ENCODE peak calls at places on chromosomes 6 and 20, in four cellular contexts. X is HepG2, C is K562, Z is GM12878. U is an unnamed sample.

GRCh38 chr6:3601570-3601969 is 144.7 kb upstream of the SLC22A23 start:
- DNase-seq in X (no peak), C (no peak), Z (no peak), U (no peak)

GRCh38 chr6:111823831-111824607 is 49.2 kb downstream of the FYN start:
- DNase-seq in X (peak; percentile 80), C (no peak), Z (no peak), U (no peak)

GRCh38 chr6:150256618-150257272 is 112.1 kb upstream of the IYD start:
- DNase-seq in X (no peak), C (no peak), Z (no peak), U (no peak)

GRCh38 chr20:58408603-58409246 is 19.7 kb downstream of the VAPB start:
- DNase-seq in X (peak; percentile 88), C (no peak), Z (no peak), U (no peak)

GRCh38 chr6:72248621-72249020 is 362.3 kb downstream of the RIMS1 start:
- DNase-seq in X (no peak), C (no peak), Z (no peak), U (no peak)

GRCh38 chr6:162056745-162057144 is 670.8 kb downstream of the PRKN start:
- DNase-seq in X (peak; percentile 51), C (no peak), Z (no peak), U (peak; percentile 11)

GRCh38 chr20:17875106-17875980 is 93.3 kb downstream of the SNX5 start:
- DNase-seq in X (peak; percentile 92), C (no peak), Z (no peak), U (no peak)

GRCh38 chr20:45886590-45887345 is 654 bp downstream of the SPATA25 start:
- DNase-seq in X (no peak), C (no peak), Z (no peak), U (no peak)

GRCh38 chr6:151359486-151359885 is 31.9 kb downstream of the ZBTB2 start:
- DNase-seq in X (no peak), C (no peak), Z (no peak), U (no peak)

GRCh38 chr20:17226410-17227198 is at the start of gene PCSK2:
- DNase-seq in X (no peak), C (peak; percentile 27), Z (no peak), U (peak; percentile 71)

GRCh38 chr6:37791156-37791919 is 28.2 kb upstream of the ZFAND3 start:
- DNase-seq in X (peak; percentile 98), C (peak; percentile 96), Z (peak; percentile 53), U (peak; percentile 93)

GRCh38 chr6:37785002-37785687 is 34.4 kb upstream of the ZFAND3 start:
- DNase-seq in X (no peak), C (no peak), Z (no peak), U (no peak)

GRCh38 chr6:37787216-37787615 is 32.3 kb upstream of the ZFAND3 start:
- DNase-seq in X (no peak), C (no peak), Z (no peak), U (no peak)

GRCh38 chr6:37785688-37786270 is 33.7 kb upstream of the ZFAND3 start:
- DNase-seq in X (no peak), C (no peak), Z (no peak), U (no peak)

GRCh38 chr6:37788259-37788658 is 31.3 kb upstream of the ZFAND3 start:
- DNase-seq in X (no peak), C (no peak), Z (no peak), U (no peak)
- TF ChIP-seq TARDBP in X (no peak), C (no peak), Z (no peak), U (no peak)

DNA sequence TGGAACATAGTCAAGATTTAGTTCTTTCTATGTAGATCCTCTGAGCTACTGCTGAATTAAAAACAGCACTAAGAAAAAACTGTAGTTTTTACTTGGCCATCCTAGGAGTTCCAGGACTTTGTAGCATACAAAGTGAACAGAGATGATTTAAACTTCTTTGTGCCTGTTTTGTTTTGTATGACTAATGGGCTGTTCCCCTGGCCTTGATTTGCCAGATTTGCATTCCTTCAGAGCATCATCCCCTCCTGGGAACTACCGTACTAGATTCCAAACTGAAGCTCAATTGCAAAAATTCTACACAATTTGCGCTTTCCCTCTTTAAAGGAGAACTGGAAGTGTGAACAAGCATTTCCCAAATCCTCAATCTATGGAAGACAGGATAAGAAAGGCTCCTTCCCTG is 23.1 kb downstream of the ACOT13 start:
- DNase-seq in X (no peak), C (no peak), Z (no peak), U (no peak)
- TF ChIP-seq BHLHE40 in X (no peak), C (no peak), Z (no peak), U (no peak)

GRCh38 chr6:37818536-37819176 is 871 bp upstream of the ZFAND3 start:
- DNase-seq in X (peak; percentile 96), C (peak; percentile 99), Z (no peak), U (peak; percentile 95)
- TF ChIP-seq FOXK2 in X (no peak), C (peak; percentile 65), Z (no peak), U (no peak)

DNA sequence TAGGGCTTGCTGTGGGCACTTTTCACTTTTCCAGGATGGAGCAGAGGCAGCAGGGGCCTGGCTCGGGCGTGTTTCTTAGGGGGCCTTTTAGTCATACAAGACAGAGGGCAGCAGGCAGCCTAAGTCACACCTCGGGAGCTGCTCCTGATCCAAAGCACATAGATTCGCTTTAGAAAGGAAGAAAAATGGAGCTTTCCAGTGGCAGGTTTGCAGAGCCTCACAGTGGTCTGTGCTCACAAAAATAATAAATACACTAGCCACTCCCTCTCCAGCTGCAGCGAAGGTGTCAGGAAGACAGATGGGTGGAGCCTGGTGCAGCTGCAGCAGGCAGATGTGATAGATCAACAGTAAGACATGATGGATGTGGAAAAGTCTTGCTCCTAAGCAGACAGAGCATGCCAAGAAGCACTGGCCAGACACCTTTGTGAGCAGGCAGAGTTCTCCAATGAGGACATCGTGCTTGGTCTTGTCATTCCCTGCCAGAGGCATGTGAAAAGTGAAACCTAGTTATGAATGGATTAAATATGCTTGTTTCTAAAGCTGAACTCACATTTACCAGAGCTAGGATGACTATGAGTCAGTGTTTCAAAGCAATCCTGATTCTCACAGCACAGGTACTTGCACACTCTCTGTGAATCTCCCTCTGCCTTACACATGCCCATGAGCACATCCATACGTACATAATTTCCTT is 111.4 kb downstream of the SCML4 start:
- DNase-seq in X (no peak), C (no peak), Z (no peak), U (no peak)
- TF ChIP-seq TARDBP in X (no peak), C (no peak), Z (no peak), U (no peak)

GRCh38 chr6:137126875-137127485 is 46.5 kb downstream of the IL22RA2 start:
- DNase-seq in X (no peak), C (no peak), Z (no peak), U (no peak)
- TF ChIP-seq BHLHE40 in X (no peak), C (no peak), Z (no peak), U (no peak)

U was measured in HEK293T.